ENCODE peak calls at places on chromosome 4, in six cellular contexts. J is GM20000; Z is AML-193; W is right lobe of liver; L is effector CD4-positive, alpha-beta T cell; V is glutamatergic neuron. P is an unnamed sample.

GRCh38 chr4:138186264-138186663 is 55.9 kb downstream of the SLC7A11 start:
- DNase-seq in J (no peak), Z (no peak), W (no peak), L (no peak), V (peak), P (no peak)

GRCh38 chr4:123892997-123893745 is 496.6 kb downstream of the SPRY1 start:
- DNase-seq in J (no peak), Z (no peak), W (no peak), L (no peak), V (no peak), P (peak)

GRCh38 chr4:24321151-24321550 is 263.2 kb downstream of the DHX15 start:
- DNase-seq in J (no peak), Z (no peak), W (no peak), L (no peak), V (no peak), P (no peak)

GRCh38 chr4:107854326-107855030 is 29.7 kb downstream of the SGMS2 start:
- DNase-seq in J (no peak), Z (no peak), W (no peak), L (no peak), V (no peak), P (no peak)

GRCh38 chr4:150664935-150665334 is 83.0 kb downstream of the MAB21L2 start:
- DNase-seq in J (no peak), Z (no peak), W (no peak), L (no peak), V (no peak), P (peak)

GRCh38 chr4:78910612-78911011 is 28.6 kb downstream of the PAQR3 start:
- DNase-seq in J (no peak), Z (no peak), W (no peak), L (no peak), V (no peak), P (no peak)

GRCh38 chr4:153792007-153792892 is 3.4 kb upstream of the SFRP2 start:
- DNase-seq in J (no peak), Z (no peak), W (peak), L (no peak), V (peak), P (no peak)

GRCh38 chr4:16812041-16812440 is 86.4 kb downstream of the LDB2 start:
- DNase-seq in J (no peak), Z (no peak), W (no peak), L (no peak), V (no peak), P (no peak)

GRCh38 chr4:54879576-54879975 is 221.8 kb downstream of the KIT start:
- DNase-seq in J (no peak), Z (no peak), W (no peak), L (no peak), V (no peak), P (no peak)

GRCh38 chr4:95675623-95676022 is 126.8 kb upstream of the UNC5C start:
- DNase-seq in J (no peak), Z (no peak), W (no peak), L (no peak), V (no peak), P (no peak)

GRCh38 chr4:5979981-5980380 is 38.2 kb downstream of the C4orf50 start:
- DNase-seq in J (no peak), Z (no peak), W (no peak), L (no peak), V (peak), P (peak)

GRCh38 chr4:52856802-52857201 is 5.3 kb upstream of the RASL11B start:
- DNase-seq in J (no peak), Z (no peak), W (no peak), L (no peak), V (no peak), P (no peak)

GRCh38 chr4:150078041-150078995 is at the start of gene DCLK2:
- DNase-seq in J (peak), Z (no peak), W (peak), L (no peak), V (peak), P (peak)

GRCh38 chr4:31134720-31135119 is 414.6 kb downstream of the PCDH7 start:
- DNase-seq in J (no peak), Z (no peak), W (no peak), L (no peak), V (no peak), P (no peak)

GRCh38 chr4:77043507-77044131 is 32.2 kb downstream of the CCNI start:
- DNase-seq in J (no peak), Z (no peak), W (no peak), L (no peak), V (no peak), P (no peak)

GRCh38 chr4:76197001-76197743 is 16.5 kb downstream of the SCARB2 start:
- DNase-seq in J (no peak), Z (no peak), W (no peak), L (no peak), V (no peak), P (peak)

P was measured in dermis microvascular lymphatic vessel endothelial cell.